ENCODE peak calls at places on chromosomes 6 and 20, in five cellular contexts. W, T, P, F and C are unnamed samples.

GRCh38 chr6:141421378-141421777 is 711.3 kb upstream of the GJE1 start:
- DNase-seq in W (no peak), T (peak), P (no peak), F (no peak), C (no peak)

GRCh38 chr20:46800405-46800804 is 91.0 kb downstream of the SLC2A10 start:
- DNase-seq in W (no peak), T (no peak), P (no peak), F (no peak), C (no peak)

GRCh38 chr20:31749223-31749622 is 10.1 kb downstream of the TPX2 start:
- DNase-seq in W (no peak), T (no peak), P (no peak), F (no peak), C (no peak)

GRCh38 chr6:152635949-152636674 is 1.1 kb downstream of the SYNE1 start:
- DNase-seq in W (no peak), T (peak), P (no peak), F (no peak), C (no peak)

GRCh38 chr20:2507875-2508630 is 662 bp downstream of the ZNF343 start:
- DNase-seq in W (no peak), T (no peak), P (no peak), F (no peak), C (no peak)

GRCh38 chr6:168527451-168528210 is 86.6 kb downstream of the SMOC2 start:
- DNase-seq in W (no peak), T (no peak), P (no peak), F (no peak), C (no peak)

GRCh38 chr20:45345104-45345936 is 2.9 kb downstream of the SDC4 start:
- DNase-seq in W (no peak), T (no peak), P (no peak), F (no peak), C (no peak)

GRCh38 chr20:36861875-36862801 is 13.8 kb upstream of the TLDC2 start:
- DNase-seq in W (no peak), T (peak), P (peak), F (peak), C (peak)

GRCh38 chr6:120938876-120939231 is 395.4 kb downstream of the TBC1D32 start:
- DNase-seq in W (peak), T (no peak), P (no peak), F (no peak), C (no peak)